ENCODE peak calls at places on chromosomes 5 and 9, in seven cellular contexts. W, D, A, L, N, R and G are unnamed samples.

GRCh38 chr9:20238921-20239320 is 383.4 kb downstream of the MLLT3 start:
- DNase-seq in N (peak; percentile 23), R (no peak), L (no peak), D (no peak), A (no peak), W (no peak), G (no peak)

GRCh38 chr9:21970800-21971620 is 23.2 kb downstream of the CDKN2A start:
- DNase-seq in R (no peak), A (peak; percentile 19), D (no peak), L (peak; percentile 38), W (peak; percentile 53), N (no peak), G (no peak)

GRCh38 chr5:134554319-134555222 is 29.1 kb downstream of the JADE2 start:
- DNase-seq in W (peak; percentile 82), D (peak; percentile 48), A (no peak), L (peak; percentile 64), N (peak; percentile 72), R (peak; percentile 99), G (peak; percentile 100)

GRCh38 chr5:142079243-142079642 is 29.3 kb upstream of the NDFIP1 start:
- DNase-seq in L (no peak), N (no peak), A (no peak), D (no peak), W (no peak), R (no peak), G (no peak)

GRCh38 chr5:72202331-72202825 is 95.1 kb downstream of the MAP1B start:
- DNase-seq in W (no peak), L (no peak), D (no peak), A (no peak), R (no peak), N (no peak), G (no peak)

GRCh38 chr5:135761746-135762145 is 72.7 kb upstream of the SLC25A48 start:
- DNase-seq in R (no peak), W (no peak), D (no peak), L (no peak), N (no peak), A (no peak), G (no peak)

GRCh38 chr5:143016777-143017374 is 246.7 kb downstream of the ARHGAP26 start:
- DNase-seq in A (peak; percentile 27), N (peak; percentile 81), W (no peak), D (no peak), L (peak; percentile 71), R (no peak), G (peak; percentile 81)

GRCh38 chr5:177366528-177367322 is 9.0 kb downstream of the RGS14 start:
- DNase-seq in L (peak; percentile 86), D (no peak), A (peak; percentile 83), W (peak; percentile 94), N (peak; percentile 73), R (no peak), G (peak; percentile 77)

GRCh38 chr5:169064093-169064492 is 236.8 kb downstream of the SLIT3 start:
- DNase-seq in R (no peak), W (peak; percentile 78), N (no peak), L (peak; percentile 12), A (no peak), D (no peak), G (no peak)

GRCh38 chr9:109182940-109183798 is 16.1 kb upstream of the FRRS1L start:
- DNase-seq in D (no peak), W (no peak), A (peak; percentile 59), R (no peak), N (peak; percentile 23), L (no peak), G (peak; percentile 25)

GRCh38 chr9:1979815-1980367 is 35.3 kb upstream of the SMARCA2 start:
- DNase-seq in R (peak; percentile 85), W (no peak), N (peak; percentile 87), D (no peak), A (no peak), L (peak; percentile 73), G (peak; percentile 81)

GRCh38 chr5:58407042-58407709 is 52.7 kb downstream of the PLK2 start:
- DNase-seq in W (no peak), R (peak; percentile 35), A (no peak), N (peak; percentile 53), L (peak; percentile 72), D (peak; percentile 55), G (peak; percentile 20)

GRCh38 chr5:3661755-3662296 is 66.2 kb downstream of the IRX1 start:
- DNase-seq in A (no peak), W (no peak), L (no peak), R (no peak), N (no peak), D (no peak), G (no peak)

GRCh38 chr5:16884595-16884994 is 51.5 kb downstream of the MYO10 start:
- DNase-seq in L (no peak), W (no peak), A (no peak), D (no peak), R (no peak), N (no peak), G (peak; percentile 56)

GRCh38 chr5:147339313-147339712 is 104.5 kb downstream of the STK32A start:
- DNase-seq in R (no peak), W (no peak), L (no peak), D (no peak), A (no peak), N (no peak), G (no peak)
- TF ChIP-seq CTCF in R (no peak), W (no peak), L (no peak), D (peak; percentile 3), A (no peak), N (no peak), G (no peak)

GRCh38 chr5:147512640-147513334 is 2.9 kb upstream of the DPYSL3 start:
- DNase-seq in R (no peak), W (no peak), N (no peak), D (no peak), A (no peak), L (no peak), G (peak; percentile 59)
- TF ChIP-seq CTCF in R (no peak), W (no peak), N (no peak), D (no peak), A (no peak), L (no peak), G (no peak)

GRCh38 chr5:112812549-112812948 is 48.5 kb upstream of the SRP19 start:
- DNase-seq in N (no peak), D (no peak), L (no peak), A (no peak), R (no peak), W (no peak), G (no peak)

GRCh38 chr5:112811023-112811422 is 50.1 kb upstream of the SRP19 start:
- DNase-seq in R (no peak), L (no peak), W (no peak), A (no peak), D (no peak), N (no peak), G (no peak)
- TF ChIP-seq CTCF in R (no peak), L (no peak), W (no peak), A (no peak), D (no peak), N (no peak), G (no peak)

DNA sequence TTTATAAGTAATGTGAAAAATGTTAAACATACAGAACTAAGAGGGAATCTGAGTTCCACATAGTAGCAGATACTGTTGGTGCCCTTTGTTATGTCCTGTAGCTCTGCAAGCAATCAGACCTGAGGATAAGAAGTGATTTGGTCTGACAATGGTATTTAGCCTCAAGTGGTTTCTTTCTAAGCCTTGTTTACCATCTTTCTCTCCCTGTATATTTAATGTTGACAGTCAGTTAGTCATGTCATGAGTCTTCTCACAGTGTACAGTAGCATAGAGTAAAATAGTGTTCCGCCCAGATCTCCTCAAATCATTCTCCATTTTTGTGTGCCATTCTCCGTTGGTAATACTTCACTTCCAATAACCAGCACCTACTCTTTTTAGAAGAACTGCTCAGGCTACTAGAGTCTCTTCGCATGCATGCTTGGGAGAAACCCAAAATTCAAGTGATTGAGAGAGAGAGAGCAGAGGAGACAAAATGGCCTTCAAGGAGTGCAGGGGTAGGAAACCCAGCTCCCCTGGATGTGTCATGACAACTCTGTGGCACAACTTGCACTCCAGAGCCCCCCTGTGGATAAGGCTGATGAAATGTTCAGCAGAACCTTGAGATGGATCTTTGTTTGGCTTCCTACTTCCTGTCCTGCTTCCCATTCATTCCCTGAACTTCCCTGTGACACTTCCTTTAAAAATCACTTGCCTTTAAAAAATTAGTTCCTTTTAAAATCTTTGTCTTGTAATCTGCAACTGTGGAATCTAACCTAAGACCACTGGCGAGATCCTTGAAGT is 129.2 kb upstream of the FST start:
- DNase-seq in A (peak; percentile 8), L (no peak), R (no peak), N (no peak), W (no peak), D (no peak), G (no peak)
- TF ChIP-seq CTCF in A (no peak), L (no peak), R (no peak), N (peak; percentile 10), W (no peak), D (no peak), G (no peak)